ENCODE peak calls at places on chromosomes 7 and 10, in eight cellular contexts. X is upper lobe of right lung, Q is psoas muscle, C is GM20000, F is mucosa of descending colon, U is fibroblast of the aortic adventitia, E is astrocyte, J is HFFc6. N is an unnamed sample.
A peak's percentile ranks its signal among the peaks of the same experiment; 100 is the strongest.

GRCh38 chr7:117332031-117332430 is 9.2 kb upstream of the WNT2 start:
- DNase-seq in J (no peak), F (no peak), X (no peak), Q (no peak), C (no peak), U (no peak), E (no peak), N (no peak)

GRCh38 chr10:6200588-6201510 is 1.9 kb upstream of the PFKFB3 start:
- DNase-seq in F (peak; percentile 48), E (no peak), C (peak; percentile 53), U (no peak), J (no peak), Q (peak; percentile 58), X (peak; percentile 72), N (no peak)

GRCh38 chr10:71080381-71081228 is 131.8 kb upstream of the UNC5B start:
- DNase-seq in F (no peak), J (no peak), U (no peak), C (no peak), X (peak; percentile 40), Q (no peak), E (no peak), N (no peak)

GRCh38 chr7:92179393-92179924 is 517 bp upstream of the LRRD1 start:
- DNase-seq in C (no peak), F (no peak), U (no peak), E (peak; percentile 7), X (no peak), Q (no peak), J (no peak), N (no peak)

GRCh38 chr7:107592361-107593024 is 12.4 kb downstream of the BCAP29 start:
- DNase-seq in J (peak; percentile 75), C (no peak), X (no peak), U (peak; percentile 56), Q (no peak), F (no peak), E (peak; percentile 71), N (no peak)

GRCh38 chr10:119301397-119301796 is 94.0 kb downstream of the GRK5 start:
- DNase-seq in Q (no peak), C (no peak), U (no peak), E (no peak), F (peak; percentile 36), J (no peak), X (no peak), N (no peak)

GRCh38 chr7:151936207-151936606 is 20.0 kb upstream of the GALNTL5 start:
- DNase-seq in F (no peak), E (no peak), U (no peak), Q (no peak), C (peak; percentile 53), J (no peak), X (no peak), N (no peak)

GRCh38 chr7:74153736-74154135 is 20.4 kb upstream of the EIF4H start:
- DNase-seq in C (no peak), U (no peak), X (no peak), E (no peak), J (no peak), Q (no peak), F (no peak), N (no peak)

GRCh38 chr7:11054033-11054432 is 80.4 kb downstream of the PHF14 start:
- DNase-seq in X (no peak), F (no peak), E (no peak), Q (no peak), U (no peak), C (no peak), J (no peak), N (no peak)

GRCh38 chr10:98263088-98263487 is 4.9 kb downstream of the LOXL4 start:
- DNase-seq in J (no peak), C (no peak), Q (no peak), U (no peak), E (no peak), X (no peak), F (no peak), N (no peak)

GRCh38 chr7:100865372-100865911 is 1.7 kb upstream of the TRIP6 start:
- DNase-seq in E (peak; percentile 79), U (no peak), F (no peak), Q (no peak), X (no peak), C (no peak), J (no peak), N (no peak)

GRCh38 chr10:108849688-108850087 is 1073.6 kb downstream of the XPNPEP1 start:
- DNase-seq in C (no peak), X (no peak), U (no peak), Q (no peak), F (no peak), J (no peak), E (no peak), N (no peak)

GRCh38 chr7:73734619-73735525 is 3.7 kb downstream of the ABHD11 start:
- DNase-seq in J (peak; percentile 50), C (peak; percentile 71), Q (peak; percentile 67), U (peak; percentile 67), E (peak; percentile 50), X (peak; percentile 92), F (peak; percentile 95), N (peak; percentile 70)

GRCh38 chr7:127683776-127684681 is 32.0 kb downstream of the SND1 start:
- DNase-seq in C (peak; percentile 8), U (peak; percentile 72), X (no peak), J (no peak), Q (no peak), F (no peak), E (no peak), N (no peak)

DNA sequence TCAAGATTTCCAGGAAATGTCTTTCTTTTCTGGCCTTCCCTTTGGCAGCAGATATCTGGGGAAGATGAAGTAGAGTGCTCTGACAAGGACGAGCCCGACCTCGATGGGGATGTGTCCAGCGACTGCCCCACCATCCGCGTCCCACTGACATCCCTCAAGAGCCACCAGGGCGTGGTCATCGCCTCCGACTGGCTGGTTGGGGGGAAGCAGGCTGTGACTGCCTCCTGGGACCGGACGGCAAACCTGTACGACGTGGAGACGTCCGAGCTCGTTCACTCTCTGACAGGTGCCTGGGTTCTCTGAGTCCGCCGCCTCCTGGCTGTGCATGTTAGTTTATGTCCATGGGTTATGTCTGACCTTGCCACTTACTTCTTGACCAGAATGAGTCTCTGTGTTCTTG is 47.4 kb downstream of the WDR37 start:
- DNase-seq in U (no peak), F (no peak), E (no peak), Q (no peak), C (no peak), J (no peak), X (no peak), N (no peak)
- TF ChIP-seq CTCF in U (no peak), F (no peak), E (no peak), Q (no peak), C (no peak), J (no peak), X (no peak), N (no peak)

DNA sequence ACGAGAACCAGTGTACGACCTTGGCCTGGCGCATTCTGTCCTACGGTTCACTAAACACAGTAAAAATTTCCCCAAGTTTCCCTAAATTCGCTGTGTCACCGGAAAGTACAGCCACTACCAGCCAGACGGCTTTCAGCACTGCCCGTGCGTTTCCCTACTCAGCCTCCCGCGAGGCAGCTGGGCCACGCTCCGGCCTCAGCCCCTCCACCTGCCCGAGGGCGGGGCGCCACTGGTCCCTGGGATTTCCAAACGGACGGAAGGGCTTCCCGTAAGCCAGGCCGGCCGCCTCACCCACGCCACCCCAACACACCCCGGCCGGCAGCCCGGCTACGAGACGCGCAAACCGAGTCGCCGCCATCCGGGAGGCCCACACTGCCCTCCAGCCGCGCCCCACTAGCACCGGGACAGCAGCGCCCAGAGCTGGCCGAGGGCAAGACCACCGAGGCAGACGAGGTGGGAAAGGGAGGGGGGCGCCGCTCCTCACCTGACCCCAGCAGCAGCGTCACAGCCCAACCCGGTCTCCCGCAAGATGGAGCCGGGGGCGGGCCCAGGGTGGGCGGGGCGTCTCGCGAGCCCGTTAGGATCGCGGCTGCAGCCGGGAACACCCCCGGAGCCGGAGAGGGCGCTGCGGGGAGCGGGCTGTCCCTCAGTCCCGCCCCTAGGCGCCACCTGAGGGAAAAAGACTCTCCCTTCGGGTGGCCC is at the start of gene ANXA7:
- DNase-seq in U (peak; percentile 71), E (peak; percentile 63), F (peak; percentile 98), C (peak; percentile 97), J (peak; percentile 79), X (peak; percentile 98), Q (peak; percentile 95), N (peak; percentile 56)
- TF ChIP-seq CTCF in U (peak; percentile 43), E (no peak), F (no peak), C (no peak), J (peak; percentile 73), X (peak; percentile 51), Q (peak; percentile 21), N (peak; percentile 18)

GRCh38 chr10:99430116-99430450 is 341 bp downstream of the GOT1 start:
- DNase-seq in J (no peak), E (no peak), Q (no peak), U (no peak), C (no peak), F (no peak), X (no peak), N (no peak)
- TF ChIP-seq CTCF in J (no peak), E (no peak), Q (no peak), U (no peak), C (no peak), F (no peak), X (no peak), N (no peak)

GRCh38 chr10:128062837-128063563 is 63.2 kb downstream of the MKI67 start:
- DNase-seq in J (no peak), E (no peak), X (peak; percentile 67), U (no peak), F (peak; percentile 45), Q (no peak), C (peak; percentile 39), N (no peak)
- TF ChIP-seq CTCF in J (no peak), E (no peak), X (no peak), U (no peak), F (no peak), Q (no peak), C (no peak), N (no peak)

N was measured in LNCaP clone FGC.